ENCODE peak calls at places on chromosomes 5 and 9, in six cellular contexts. I is foreskin fibroblast, V is left ventricle myocardium inferior, F is right cardiac atrium, Z is AG09309, H is astrocyte of the spinal cord. X is an unnamed sample.
A peak's percentile ranks its signal among the peaks of the same experiment; 100 is the strongest.

GRCh38 chr5:150525781-150526180 is 17.9 kb downstream of the NDST1 start:
- DNase-seq in I (no peak), V (no peak), F (no peak), Z (no peak), H (no peak), X (no peak)

GRCh38 chr5:88045931-88046461 is 222.6 kb downstream of the TMEM161B start:
- DNase-seq in I (no peak), V (no peak), F (no peak), Z (no peak), H (peak; percentile 22), X (no peak)

GRCh38 chr5:179206366-179206765 is 138.9 kb downstream of the ADAMTS2 start:
- DNase-seq in I (no peak), V (no peak), F (peak; percentile 30), Z (no peak), H (no peak), X (no peak)

GRCh38 chr5:140631831-140632365 is 1.1 kb downstream of the CD14 start:
- DNase-seq in I (no peak), V (no peak), F (no peak), Z (no peak), H (no peak), X (no peak)

GRCh38 chr5:66554211-66554610 is 42.0 kb upstream of the MAST4 start:
- DNase-seq in I (no peak), V (no peak), F (no peak), Z (no peak), H (peak; percentile 50), X (no peak)

GRCh38 chr9:90029996-90030395 is 425.2 kb downstream of the GADD45G start:
- DNase-seq in I (no peak), V (no peak), F (no peak), Z (no peak), H (peak; percentile 5), X (no peak)

GRCh38 chr9:70110194-70111041 is 66.8 kb downstream of the MAMDC2 start:
- DNase-seq in I (peak; percentile 73), V (no peak), F (no peak), Z (no peak), H (peak; percentile 73), X (no peak)

GRCh38 chr9:110891760-110892159 is 146.5 kb downstream of the LPAR1 start:
- DNase-seq in I (peak; percentile 64), V (no peak), F (no peak), Z (no peak), H (peak; percentile 29), X (peak; percentile 27)

GRCh38 chr5:128284236-128284635 is 200.7 kb downstream of the SLC12A2 start:
- DNase-seq in I (no peak), V (no peak), F (no peak), Z (no peak), H (no peak), X (no peak)

GRCh38 chr5:171419663-171420428 is 399 bp downstream of the FGF18 start:
- DNase-seq in I (peak; percentile 57), V (peak; percentile 33), F (peak; percentile 73), Z (no peak), H (peak; percentile 9), X (no peak)

GRCh38 chr9:37967272-37967581 is 63.3 kb upstream of the SLC25A51 start:
- DNase-seq in I (peak; percentile 35), V (no peak), F (no peak), Z (no peak), H (no peak), X (no peak)

GRCh38 chr9:2732492-2732891 is 15.2 kb downstream of the KCNV2 start:
- DNase-seq in I (no peak), V (no peak), F (no peak), Z (no peak), H (no peak), X (no peak)

GRCh38 chr9:94799578-94800264 is 73.2 kb downstream of the AOPEP start:
- DNase-seq in I (no peak), V (no peak), F (no peak), Z (no peak), H (peak; percentile 90), X (no peak)

GRCh38 chr5:77418162-77418561 is 74.0 kb downstream of the WDR41 start:
- DNase-seq in I (no peak), V (no peak), F (no peak), Z (no peak), H (no peak), X (no peak)

GRCh38 chr9:129907196-129907595 is 71.9 kb downstream of the USP20 start:
- DNase-seq in I (peak; percentile 77), V (no peak), F (no peak), Z (no peak), H (no peak), X (no peak)

GRCh38 chr5:38515081-38515480 is 41.4 kb downstream of the LIFR start:
- DNase-seq in I (no peak), V (no peak), F (no peak), Z (no peak), H (no peak), X (no peak)

GRCh38 chr9:20197976-20198685 is 409.3 kb upstream of the SLC24A2 start:
- DNase-seq in I (peak; percentile 68), V (no peak), F (no peak), Z (no peak), H (no peak), X (no peak)

GRCh38 chr9:88574993-88575392 is 40.0 kb downstream of the NXNL2 start:
- DNase-seq in I (peak; percentile 78), V (no peak), F (no peak), Z (no peak), H (peak; percentile 31), X (no peak)

GRCh38 chr5:150999704-151000452 is 20.5 kb upstream of the GPX3 start:
- DNase-seq in I (peak; percentile 46), V (peak; percentile 68), F (peak; percentile 82), Z (no peak), H (peak; percentile 25), X (no peak)

GRCh38 chr9:23820731-23821399 is 5.2 kb downstream of the ELAVL2 start:
- DNase-seq in I (peak; percentile 1), V (no peak), F (no peak), Z (no peak), H (peak; percentile 21), X (no peak)

GRCh38 chr5:15993934-15994333 is 185.7 kb downstream of the MARCHF11 start:
- DNase-seq in I (peak; percentile 53), V (no peak), F (no peak), Z (no peak), H (peak; percentile 2), X (no peak)

GRCh38 chr9:136341042-136341655 is 13.8 kb downstream of the GPSM1 start:
- DNase-seq in I (peak; percentile 22), V (peak; percentile 74), F (peak; percentile 87), Z (no peak), H (no peak), X (no peak)

GRCh38 chr9:136342191-136343120 is 15.1 kb downstream of the GPSM1 start:
- DNase-seq in I (peak; percentile 89), V (peak; percentile 87), F (peak; percentile 97), Z (no peak), H (peak; percentile 71), X (no peak)

GRCh38 chr9:136343121-136343883 is 16.0 kb downstream of the GPSM1 start:
- DNase-seq in I (no peak), V (peak; percentile 82), F (peak; percentile 89), Z (no peak), H (no peak), X (no peak)

GRCh38 chr9:136340356-136341041 is 13.2 kb downstream of the GPSM1 start:
- DNase-seq in I (peak; percentile 1), V (no peak), F (no peak), Z (no peak), H (no peak), X (no peak)

DNA sequence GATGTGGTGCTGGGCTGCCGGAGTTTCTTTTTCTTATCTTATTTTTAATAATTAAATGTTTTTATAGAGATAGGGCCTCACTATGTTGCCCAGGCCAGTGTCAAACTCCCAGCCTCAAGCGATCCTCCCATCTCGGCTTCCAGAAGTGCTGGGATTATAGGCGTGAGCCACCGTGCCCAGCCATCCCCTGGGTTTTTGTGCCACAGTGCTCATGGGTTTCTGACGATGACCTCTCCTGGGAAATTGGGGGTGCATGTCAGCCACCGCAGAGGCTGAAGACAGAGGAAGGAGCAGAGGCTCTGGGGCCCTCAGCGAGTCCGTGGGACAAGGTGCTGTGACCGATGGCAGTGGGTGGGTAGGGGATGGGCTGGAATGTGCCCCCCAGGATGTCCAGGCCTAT is 14.4 kb downstream of the GPSM1 start:
- DNase-seq in I (peak; percentile 16), V (no peak), F (no peak), Z (no peak), H (no peak), X (no peak)
- H3K4me3 ChIP-seq in I (no peak overlapping the region), V (peak overlapping the region; percentile 64), F (no peak overlapping the region), Z (no peak overlapping the region), H (no peak overlapping the region), X (no peak overlapping the region)

GRCh38 chr9:18689881-18690280 is 215.9 kb downstream of the ADAMTSL1 start:
- DNase-seq in I (peak; percentile 37), V (no peak), F (no peak), Z (no peak), H (no peak), X (peak; percentile 42)

GRCh38 chr9:18699749-18700148 is 225.8 kb downstream of the ADAMTSL1 start:
- DNase-seq in I (no peak), V (no peak), F (no peak), Z (no peak), H (no peak), X (no peak)

GRCh38 chr9:18692240-18692639 is 218.3 kb downstream of the ADAMTSL1 start:
- DNase-seq in I (no peak), V (no peak), F (no peak), Z (no peak), H (no peak), X (no peak)

GRCh38 chr9:18692962-18693361 is 219.0 kb downstream of the ADAMTSL1 start:
- DNase-seq in I (no peak), V (no peak), F (no peak), Z (no peak), H (no peak), X (no peak)

GRCh38 chr9:18694959-18695668 is 221.2 kb downstream of the ADAMTSL1 start:
- DNase-seq in I (no peak), V (no peak), F (no peak), Z (no peak), H (no peak), X (no peak)
- H3K4me3 ChIP-seq in I (no peak overlapping the region), V (no peak overlapping the region), F (no peak overlapping the region), Z (no peak overlapping the region), H (no peak overlapping the region), X (no peak overlapping the region)

DNA sequence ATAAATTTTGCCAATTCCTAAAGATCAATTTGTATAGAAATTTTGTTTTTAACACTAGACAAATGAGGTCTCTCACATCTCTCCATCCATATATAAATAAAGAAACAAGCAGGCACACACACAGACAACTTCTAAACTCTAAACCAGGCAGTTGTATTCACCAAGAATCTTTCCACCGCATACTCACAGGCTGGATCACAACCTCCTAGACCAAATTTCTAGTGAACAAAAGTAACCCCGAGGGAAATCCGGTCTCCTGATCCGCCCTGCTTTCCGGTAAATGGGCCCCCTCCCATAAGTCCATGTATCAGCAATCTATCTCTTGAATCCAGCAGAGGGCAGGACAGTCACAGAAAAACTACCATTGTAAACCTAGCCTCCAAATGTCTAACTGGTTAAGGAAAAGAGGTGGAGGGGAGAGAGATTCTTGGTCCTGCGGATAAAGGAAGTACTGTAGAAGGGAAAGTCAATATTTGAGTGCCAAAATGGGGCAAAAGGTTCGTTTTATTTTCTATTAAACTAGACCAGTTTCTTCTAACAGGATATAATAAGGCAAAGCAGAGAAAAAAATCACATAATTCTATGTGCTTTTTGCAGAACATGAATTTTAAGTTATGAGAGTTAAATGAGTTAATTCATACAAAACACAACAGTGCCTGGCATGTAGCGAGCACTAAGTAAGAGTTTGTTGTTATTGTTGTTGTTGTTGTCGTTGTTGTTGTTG is 4.8 kb upstream of the SMU1 start:
- DNase-seq in I (peak; percentile 89), V (peak; percentile 28), F (no peak), Z (peak; percentile 61), H (peak; percentile 91), X (peak; percentile 83)
- H3K4me3 ChIP-seq in I (peak overlapping the region; percentile 38), V (no peak overlapping the region), F (no peak overlapping the region), Z (no peak overlapping the region), H (peak overlapping the region; percentile 30), X (peak overlapping the region; percentile 20)

GRCh38 chr5:138755084-138755748 is 2.0 kb downstream of the CTNNA1 start:
- DNase-seq in I (no peak), V (no peak), F (no peak), Z (no peak), H (no peak), X (no peak)
- H3K4me3 ChIP-seq in I (peak overlapping the region; percentile 97), V (peak overlapping the region; percentile 100), F (peak overlapping the region; percentile 97), Z (peak overlapping the region; percentile 95), H (peak overlapping the region; percentile 95), X (peak overlapping the region; percentile 91)